ENCODE peak calls at places on chromosome 18, in four cellular contexts. W, L, D and X are unnamed samples.

GRCh38 chr18:78559584-78559983 is 420.0 kb upstream of the SALL3 start:
- DNase-seq in L (no peak), W (no peak), D (no peak), X (no peak)

GRCh38 chr18:26863122-26863879 is 2.2 kb downstream of the AQP4 start:
- DNase-seq in L (no peak), W (no peak), D (no peak), X (no peak)

GRCh38 chr18:44682871-44683221 is 2.2 kb downstream of the SETBP1 start:
- DNase-seq in W (no peak), L (no peak), D (no peak), X (no peak)

GRCh38 chr18:48962857-48963554 is 12.2 kb upstream of the SMAD7 start:
- DNase-seq in W (no peak), L (no peak), D (no peak), X (no peak)

GRCh38 chr18:56565596-56566355 is 72.6 kb downstream of the TXNL1 start:
- DNase-seq in L (no peak), W (no peak), D (peak), X (no peak)

GRCh38 chr18:59140287-59140885 is 702 bp downstream of the SEC11C start:
- DNase-seq in D (peak), W (no peak), L (no peak), X (peak)

GRCh38 chr18:51193621-51194287 is 3.7 kb downstream of the MEX3C start:
- DNase-seq in D (peak), L (no peak), W (no peak), X (no peak)

GRCh38 chr18:26103579-26103978 is 13.2 kb upstream of the SS18 start:
- DNase-seq in L (peak), W (peak), D (peak), X (peak)

GRCh38 chr18:58391113-58391892 is 237.6 kb downstream of the ALPK2 start:
- DNase-seq in D (peak), L (no peak), W (no peak), X (no peak)

GRCh38 chr18:49690307-49690706 is 123.0 kb downstream of the ACAA2 start:
- DNase-seq in L (no peak), D (peak), W (no peak), X (no peak)

GRCh38 chr18:54880706-54881105 is 52.4 kb downstream of the RAB27B start:
- DNase-seq in D (peak), W (no peak), L (no peak), X (no peak)

GRCh38 chr18:3213231-3214059 is 6.3 kb downstream of the MYOM1 start:
- DNase-seq in D (peak), L (peak), W (no peak), X (no peak)

GRCh38 chr18:30828700-30829099 is 213.8 kb downstream of the DSC3 start:
- DNase-seq in W (no peak), D (no peak), L (no peak), X (no peak)

GRCh38 chr18:27363918-27364317 is 178.8 kb upstream of the CHST9 start:
- DNase-seq in W (no peak), L (no peak), D (peak), X (no peak)

GRCh38 chr18:77522031-77522675 is 272.5 kb downstream of the GALR1 start:
- DNase-seq in D (no peak), L (peak), W (no peak), X (no peak)

GRCh38 chr18:73136134-73136533 is 268.3 kb upstream of the NETO1 start:
- DNase-seq in W (no peak), D (no peak), L (no peak), X (no peak)

GRCh38 chr18:46866524-46866923 is 50.8 kb downstream of the PIAS2 start:
- DNase-seq in W (no peak), L (no peak), D (no peak), X (no peak)

GRCh38 chr18:58570360-58571064 is 58.4 kb downstream of the ALPK2 start:
- DNase-seq in D (no peak), W (no peak), L (no peak), X (no peak)